ENCODE peak calls at places on chromosomes 16 and 17, in four cellular contexts. P, N, A and H are unnamed samples.

GRCh38 chr17:33169580-33170285 is 123.4 kb downstream of the ASIC2 start:
- DNase-seq in P (no peak), N (peak; percentile 68), A (no peak), H (no peak)

GRCh38 chr16:17261197-17261858 is 209.4 kb downstream of the XYLT1 start:
- DNase-seq in P (no peak), N (no peak), A (no peak), H (no peak)

GRCh38 chr16:77220427-77220826 is 21.2 kb downstream of the SYCE1L start:
- DNase-seq in P (no peak), N (no peak), A (no peak), H (no peak)

GRCh38 chr16:79061199-79061598 is 539.3 kb downstream of the MAF start:
- DNase-seq in P (no peak), N (no peak), A (no peak), H (no peak)

GRCh38 chr17:64741038-64741641 is 79.0 kb upstream of the SMURF2 start:
- DNase-seq in P (peak; percentile 74), N (peak; percentile 41), A (no peak), H (no peak)

GRCh38 chr16:4609200-4610010 is 5.3 kb downstream of the UBALD1 start:
- DNase-seq in P (peak; percentile 62), N (no peak), A (peak; percentile 83), H (no peak)

GRCh38 chr17:80023261-80024205 is 12.1 kb downstream of the TBC1D16 start:
- DNase-seq in P (no peak), N (no peak), A (peak; percentile 83), H (no peak)

GRCh38 chr16:30068750-30069574 is 3.4 kb downstream of the ALDOA start:
- DNase-seq in P (no peak), N (peak; percentile 29), A (no peak), H (peak; percentile 71)

GRCh38 chr17:76989519-76989918 is 121.3 kb downstream of the MGAT5B start:
- DNase-seq in P (no peak), N (no peak), A (no peak), H (no peak)
- H3K4me1 ChIP-seq in P (no peaks in the 10 kb centered on the region), N (no peaks in the 10 kb centered on the region), A (no peaks in the 10 kb centered on the region), H (peaks cover 7% of the 10 kb centered on the region)

GRCh38 chr17:49738456-49739163 is 25.3 kb downstream of the FAM117A start:
- DNase-seq in P (no peak), N (no peak), A (no peak), H (no peak)
- H3K4me1 ChIP-seq in P (peaks cover 49% of the 10 kb centered on the region), N (peaks cover 24% of the 10 kb centered on the region), A (peaks cover 46% of the 10 kb centered on the region), H (peaks cover 86% of the 10 kb centered on the region)

DNA sequence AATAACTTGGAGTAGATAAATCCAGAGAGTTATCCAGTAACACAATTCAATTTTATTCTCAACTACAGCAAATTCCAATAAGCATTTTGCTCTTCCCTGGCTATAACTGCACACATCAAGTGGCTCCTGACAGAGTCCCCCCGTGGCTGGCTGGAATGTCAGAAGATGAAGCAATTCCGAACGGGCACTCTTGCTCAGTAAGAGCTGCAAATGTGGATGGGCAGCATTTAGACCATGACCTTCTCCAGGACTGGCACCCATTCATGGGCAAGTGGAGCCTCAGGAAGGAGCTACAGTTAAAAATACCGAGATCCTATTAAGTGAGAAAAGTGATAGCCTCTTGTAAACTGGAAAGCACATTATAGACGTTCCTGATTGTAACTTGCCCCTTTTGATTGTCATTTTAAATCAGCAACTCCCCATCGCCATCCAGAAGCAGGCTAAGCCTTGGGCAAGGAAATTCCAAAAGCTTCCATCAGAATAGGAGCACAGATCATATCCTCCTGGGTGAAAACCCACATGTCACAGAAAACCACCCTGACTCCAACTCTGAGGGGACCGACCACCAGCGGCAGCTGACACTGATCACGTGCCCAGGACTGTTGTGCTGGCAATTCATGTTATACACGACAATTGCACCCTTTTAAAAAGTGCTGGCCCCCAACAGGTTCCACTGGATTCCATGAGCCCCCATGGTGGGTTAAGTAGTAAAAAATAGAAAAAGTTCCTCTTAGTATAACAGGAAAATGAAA is 7.1 kb downstream of the UBE2O start:
- DNase-seq in P (peak; percentile 32), N (no peak), A (no peak), H (no peak)
- H3K4me1 ChIP-seq in P (peaks cover 7% of the 10 kb centered on the region), N (peaks cover 51% of the 10 kb centered on the region), A (peaks cover 20% of the 10 kb centered on the region), H (peaks cover 31% of the 10 kb centered on the region)

DNA sequence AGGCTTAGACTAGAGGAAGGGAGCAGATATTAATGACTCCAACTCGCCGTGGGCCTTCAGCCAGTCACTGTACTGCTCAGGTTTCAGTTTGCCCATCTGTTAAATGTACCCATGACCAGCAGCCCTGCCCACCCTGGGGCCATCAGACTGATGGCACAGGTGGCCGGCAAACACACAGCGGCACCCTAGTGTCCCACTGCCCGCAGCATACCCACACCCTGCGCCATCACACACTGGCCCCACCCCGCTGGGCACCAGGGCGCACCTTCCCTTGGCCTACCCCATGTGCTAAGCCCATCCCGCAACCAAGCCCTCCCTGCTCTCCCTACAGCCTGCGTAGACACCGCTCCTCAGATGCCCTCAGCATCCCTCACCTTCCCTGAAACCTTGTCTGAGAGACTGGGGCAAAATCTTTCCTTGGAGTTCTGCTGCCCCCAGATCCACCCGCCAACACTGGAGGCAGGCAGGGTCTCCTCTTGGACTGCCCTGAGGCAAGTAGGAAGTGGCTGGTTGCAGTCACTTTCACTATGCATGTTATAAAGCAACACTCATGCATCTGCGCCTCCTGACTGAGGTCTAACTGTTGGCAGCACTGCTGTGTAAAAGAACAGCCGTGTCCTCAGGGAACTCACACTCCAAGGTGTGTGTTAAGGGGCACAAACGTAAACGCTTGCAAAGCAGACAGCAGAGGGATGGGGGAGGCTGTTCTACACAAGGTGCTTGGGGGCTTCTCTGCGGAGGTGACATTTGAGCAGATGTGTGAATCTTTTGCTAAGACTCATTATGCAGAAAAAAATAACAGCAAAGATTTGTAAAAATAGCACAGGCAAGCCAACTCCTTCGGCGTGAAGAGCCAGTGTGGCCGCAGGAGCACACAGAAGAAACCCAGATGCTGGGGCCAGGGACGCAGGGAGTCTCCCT is 6.7 kb upstream of the BCAR1 start:
- DNase-seq in P (no peak), N (no peak), A (no peak), H (no peak)
- H3K4me1 ChIP-seq in P (peaks cover 74% of the 10 kb centered on the region), N (peaks cover 61% of the 10 kb centered on the region), A (peaks cover 80% of the 10 kb centered on the region), H (no peaks in the 10 kb centered on the region)

GRCh38 chr16:11791144-11791828 is 5.8 kb downstream of the ZC3H7A start:
- DNase-seq in P (peak; percentile 32), N (no peak), A (no peak), H (no peak)
- H3K4me1 ChIP-seq in P (peaks cover 29% of the 10 kb centered on the region), N (peaks cover 28% of the 10 kb centered on the region), A (peaks cover 56% of the 10 kb centered on the region), H (peaks cover 70% of the 10 kb centered on the region)

GRCh38 chr17:36937001-36937960 is at the start of gene LHX1:
- DNase-seq in P (no peak), N (no peak), A (peak; percentile 69), H (no peak)

GRCh38 chr17:36939059-36939943 is 2.0 kb downstream of the LHX1 start:
- DNase-seq in P (no peak), N (no peak), A (peak; percentile 73), H (no peak)

GRCh38 chr17:36938566-36939058 is 1.3 kb downstream of the LHX1 start:
- DNase-seq in P (no peak), N (no peak), A (no peak), H (no peak)

GRCh38 chr17:36936455-36936934 is 780 bp upstream of the LHX1 start:
- DNase-seq in P (no peak), N (no peak), A (peak; percentile 77), H (no peak)

GRCh38 chr17:36937961-36938565 is 788 bp downstream of the LHX1 start:
- DNase-seq in P (no peak), N (no peak), A (peak; percentile 84), H (no peak)
- H3K4me1 ChIP-seq in P (peaks cover 60% of the 10 kb centered on the region), N (peaks cover 58% of the 10 kb centered on the region), A (peaks cover 72% of the 10 kb centered on the region), H (peaks cover 73% of the 10 kb centered on the region)

DNA sequence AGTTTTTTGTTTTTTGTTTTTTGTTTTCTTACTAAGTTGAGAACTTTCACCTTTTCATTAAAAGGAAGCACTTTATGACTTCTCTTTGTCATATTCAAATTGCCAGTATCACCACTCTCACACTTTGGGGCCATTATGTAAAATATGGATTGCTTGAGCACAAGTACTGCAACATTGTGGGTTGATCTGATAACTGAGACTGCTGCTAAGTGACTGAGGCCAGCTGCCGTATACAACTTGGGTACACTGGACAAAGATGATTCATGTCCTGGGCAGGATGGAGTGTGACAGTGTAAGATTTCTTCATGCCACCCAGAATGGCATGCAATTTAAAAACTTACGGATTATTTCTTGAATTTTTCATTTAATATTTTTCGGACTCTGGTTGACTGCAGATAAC is 7.8 kb downstream of the TTC19 start:
- DNase-seq in P (no peak), N (no peak), A (no peak), H (no peak)
- H3K4me1 ChIP-seq in P (no peaks in the 10 kb centered on the region), N (no peaks in the 10 kb centered on the region), A (peaks cover 23% of the 10 kb centered on the region), H (no peaks in the 10 kb centered on the region)

DNA sequence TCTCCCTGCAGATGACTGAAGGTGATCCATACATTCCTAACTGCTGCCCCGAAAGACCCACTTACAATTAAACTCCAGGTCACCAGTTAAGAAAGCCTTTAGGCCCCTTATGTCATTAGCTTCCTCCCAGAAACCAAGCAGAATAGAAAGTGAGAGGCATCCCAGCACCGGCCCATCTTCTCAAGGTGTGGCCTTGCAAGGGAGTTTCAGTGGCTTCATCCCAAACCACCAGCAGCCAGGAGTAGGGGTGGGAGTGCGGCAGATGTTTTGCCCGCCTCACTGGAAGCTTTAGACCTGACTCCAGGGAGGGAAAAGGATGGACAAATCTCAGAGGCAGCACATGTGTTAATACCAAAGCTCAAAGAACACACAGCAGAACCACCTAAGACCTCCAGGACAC is 5.1 kb downstream of the ZFHX3 start:
- DNase-seq in P (no peak), N (no peak), A (no peak), H (no peak)
- H3K4me1 ChIP-seq in P (peaks cover 64% of the 10 kb centered on the region), N (peaks cover 17% of the 10 kb centered on the region), A (peaks cover 15% of the 10 kb centered on the region), H (no peaks in the 10 kb centered on the region)